ENCODE peak calls at places on chromosome 10, in nine cellular contexts. K is GM04504, C is iris pigment epithelial cell, J is A549, I is thoracic aorta, T is T-helper 2 cell, B is neural progenitor cell, E is fibroblast of mammary gland, H is COR-L47. O is an unnamed sample.

GRCh38 chr10:110802551-110803238 is 69.0 kb upstream of the PDCD4 start:
- DNase-seq in J (no peak), I (peak; percentile 61), H (peak; percentile 28), T (no peak), E (peak; percentile 93), B (no peak), C (peak; percentile 97), K (peak; percentile 21), O (peak; percentile 70)

GRCh38 chr10:11553773-11554381 is 57.6 kb downstream of the USP6NL start:
- DNase-seq in E (no peak), T (no peak), C (no peak), H (no peak), I (no peak), J (no peak), B (no peak), K (no peak), O (no peak)

GRCh38 chr10:60387531-60387930 is 2.1 kb downstream of the ANK3 start:
- DNase-seq in E (no peak), B (no peak), J (no peak), I (no peak), H (peak; percentile 78), T (no peak), K (no peak), C (no peak), O (no peak)

GRCh38 chr10:10985361-10985760 is 32.3 kb upstream of the CELF2 start:
- DNase-seq in K (no peak), C (no peak), H (no peak), B (no peak), J (no peak), E (no peak), I (no peak), T (no peak), O (no peak)

GRCh38 chr10:506451-507354 is 182.8 kb downstream of the DIP2C start:
- DNase-seq in C (no peak), K (no peak), E (no peak), T (no peak), H (no peak), J (no peak), I (no peak), B (no peak), O (no peak)

GRCh38 chr10:132681858-132682755 is 103.8 kb downstream of the NKX6-2 start:
- DNase-seq in C (no peak), J (no peak), E (no peak), H (no peak), B (no peak), I (no peak), K (no peak), T (no peak), O (no peak)

GRCh38 chr10:26781797-26782196 is 79.0 kb downstream of the ABI1 start:
- DNase-seq in J (no peak), B (no peak), H (no peak), E (peak; percentile 66), K (no peak), I (no peak), T (no peak), C (peak; percentile 14), O (no peak)

GRCh38 chr10:129534826-129535225 is 67.8 kb downstream of the MGMT start:
- DNase-seq in J (no peak), H (no peak), T (no peak), B (no peak), K (no peak), E (no peak), C (no peak), I (no peak), O (no peak)

GRCh38 chr10:93199221-93199681 is 125.6 kb downstream of the CYP26A1 start:
- DNase-seq in C (peak; percentile 93), J (no peak), I (peak; percentile 12), E (peak; percentile 35), B (peak; percentile 29), H (no peak), K (peak; percentile 60), T (no peak), O (no peak)

GRCh38 chr10:48731141-48731540 is 46.5 kb downstream of the WDFY4 start:
- DNase-seq in E (no peak), J (no peak), H (no peak), C (no peak), T (no peak), B (no peak), K (no peak), I (no peak), O (no peak)

GRCh38 chr10:58322835-58323209 is 12.0 kb upstream of the UBE2D1 start:
- DNase-seq in B (no peak), H (no peak), J (no peak), C (no peak), E (no peak), K (no peak), T (no peak), I (no peak), O (no peak)

GRCh38 chr10:77547651-77548050 is 90.0 kb downstream of the KCNMA1 start:
- DNase-seq in I (no peak), C (no peak), J (no peak), H (no peak), T (no peak), E (no peak), B (no peak), K (no peak), O (no peak)

GRCh38 chr10:128063736-128064614 is 62.2 kb downstream of the MKI67 start:
- DNase-seq in K (no peak), I (no peak), H (no peak), E (no peak), B (no peak), C (no peak), J (no peak), T (no peak), O (no peak)